ENCODE peak calls at places on chromosomes 5 and 9, in seven cellular contexts. D, Z, C, K, Y, Q and U are unnamed samples.

GRCh38 chr5:103346162-103346748 is 87.7 kb downstream of the MACIR start:
- DNase-seq in D (no peak), Z (no peak), C (no peak), K (no peak), Y (no peak), Q (no peak), U (no peak)

GRCh38 chr5:80175337-80175736 is 80.5 kb downstream of the SERINC5 start:
- DNase-seq in D (no peak), Z (no peak), C (no peak), K (no peak), Y (no peak), Q (no peak), U (no peak)

GRCh38 chr9:92988215-92988731 is 41.0 kb downstream of the FGD3 start:
- DNase-seq in D (no peak), Z (no peak), C (no peak), K (no peak), Y (peak; percentile 10), Q (no peak), U (no peak)

GRCh38 chr9:92146610-92147009 is 31.4 kb upstream of the SPTLC1 start:
- DNase-seq in D (no peak), Z (peak; percentile 19), C (no peak), K (no peak), Y (no peak), Q (no peak), U (no peak)

GRCh38 chr5:139711852-139712171 is 63.7 kb downstream of the CXXC5 start:
- DNase-seq in D (no peak), Z (no peak), C (no peak), K (no peak), Y (no peak), Q (no peak), U (no peak)

GRCh38 chr5:92634883-92635282 is 946.1 kb downstream of the NR2F1-AS1 start:
- DNase-seq in D (no peak), Z (no peak), C (no peak), K (no peak), Y (peak; percentile 73), Q (no peak), U (no peak)

GRCh38 chr5:86716121-86716520 is 98.4 kb downstream of the COX7C start:
- DNase-seq in D (no peak), Z (no peak), C (no peak), K (no peak), Y (peak; percentile 39), Q (no peak), U (no peak)

GRCh38 chr5:154198611-154199230 is 8.2 kb downstream of the GALNT10 start:
- DNase-seq in D (no peak), Z (no peak), C (no peak), K (no peak), Y (no peak), Q (peak; percentile 87), U (no peak)

GRCh38 chr9:95504053-95504963 is 12.5 kb downstream of the PTCH1 start:
- DNase-seq in D (no peak), Z (no peak), C (no peak), K (no peak), Y (no peak), Q (no peak), U (no peak)

GRCh38 chr9:71349218-71349617 is 227.8 kb upstream of the TRPM3 start:
- DNase-seq in D (no peak), Z (no peak), C (no peak), K (no peak), Y (no peak), Q (peak; percentile 3), U (no peak)

GRCh38 chr5:74576941-74577456 is 63.5 kb downstream of the ENC1 start:
- DNase-seq in D (no peak), Z (no peak), C (no peak), K (peak; percentile 62), Y (no peak), Q (peak; percentile 32), U (peak; percentile 39)

GRCh38 chr5:132500931-132501628 is 10.5 kb upstream of the IRF1 start:
- DNase-seq in D (no peak), Z (peak; percentile 84), C (no peak), K (peak; percentile 82), Y (peak; percentile 41), Q (no peak), U (no peak)

GRCh38 chr9:121963542-121963995 is 129.5 kb downstream of the TTLL11 start:
- DNase-seq in D (no peak), Z (no peak), C (peak; percentile 76), K (no peak), Y (no peak), Q (no peak), U (peak; percentile 20)

GRCh38 chr9:35349287-35349990 is 140.5 kb upstream of the RUSC2 start:
- DNase-seq in D (no peak), Z (no peak), C (no peak), K (no peak), Y (no peak), Q (no peak), U (no peak)

GRCh38 chr5:176490291-176490690 is 42.1 kb downstream of the FAF2 start:
- DNase-seq in D (no peak), Z (no peak), C (no peak), K (no peak), Y (no peak), Q (no peak), U (no peak)

GRCh38 chr9:134399435-134400056 is 73.3 kb downstream of the RXRA start:
- DNase-seq in D (no peak), Z (no peak), C (no peak), K (no peak), Y (no peak), Q (peak; percentile 58), U (no peak)

GRCh38 chr5:118557103-118557805 is 431.1 kb downstream of the DTWD2 start:
- DNase-seq in D (no peak), Z (no peak), C (no peak), K (no peak), Y (no peak), Q (no peak), U (no peak)

GRCh38 chr5:91121347-91121993 is 261.6 kb downstream of the ARRDC3 start:
- DNase-seq in D (no peak), Z (no peak), C (no peak), K (no peak), Y (no peak), Q (no peak), U (no peak)

GRCh38 chr5:148543727-148544126 is 110.6 kb downstream of the HTR4 start:
- DNase-seq in D (no peak), Z (no peak), C (no peak), K (no peak), Y (no peak), Q (no peak), U (no peak)

GRCh38 chr5:87298687-87299362 is 31.1 kb downstream of the RASA1 start:
- DNase-seq in D (no peak), Z (peak; percentile 56), C (no peak), K (no peak), Y (no peak), Q (no peak), U (no peak)